ENCODE peak calls at places on chromosome 17, in nine cellular contexts. One of them, this sample, is unnamed.

GRCh38 chr17:81322271-81323082 is 27.4 kb upstream of the SLC38A10 start:
- DNase-seq in AG09319: no peak
- DNase-seq in NCI-H2081 treated with DMSO at 0.1 percent for 48 hours: no peak
- DNase-seq in activated T-cell treated with anti-CD3 and anti-CD28 coated beads, Interleukin-2, amount 50 U/mL, for 72 hours: peak; percentile 53
- DNase-seq in GM04504: no peak
- DNase-seq in GM13977: peak; percentile 88
- DNase-seq in iris pigment epithelial cell: no peak
- DNase-seq in C1 segment of cervical spinal cord: no peak
- DNase-seq in posterior cingulate gyrus: no peak
- DNase-seq in this sample: no peak

GRCh38 chr17:74485841-74486240 is 19.4 kb downstream of the CD300A start:
- DNase-seq in activated T-cell treated with anti-CD3 and anti-CD28 coated beads, Interleukin-2, amount 50 U/mL, for 72 hours: no peak
- DNase-seq in GM13977: peak; percentile 1
- DNase-seq in iris pigment epithelial cell: no peak
- DNase-seq in GM04504: no peak
- DNase-seq in AG09319: no peak
- DNase-seq in posterior cingulate gyrus: no peak
- DNase-seq in NCI-H2081 treated with DMSO at 0.1 percent for 48 hours: no peak
- DNase-seq in C1 segment of cervical spinal cord: no peak
- DNase-seq in this sample: no peak

GRCh38 chr17:49349535-49349934 is 12.5 kb downstream of the ZNF652 start:
- DNase-seq in GM13977: no peak
- DNase-seq in iris pigment epithelial cell: no peak
- DNase-seq in C1 segment of cervical spinal cord: no peak
- DNase-seq in AG09319: no peak
- DNase-seq in GM04504: no peak
- DNase-seq in NCI-H2081 treated with DMSO at 0.1 percent for 48 hours: no peak
- DNase-seq in posterior cingulate gyrus: no peak
- DNase-seq in activated T-cell treated with anti-CD3 and anti-CD28 coated beads, Interleukin-2, amount 50 U/mL, for 72 hours: no peak
- DNase-seq in this sample: no peak

GRCh38 chr17:50303051-50303450 is 28.8 kb downstream of the TMEM92 start:
- DNase-seq in activated T-cell treated with anti-CD3 and anti-CD28 coated beads, Interleukin-2, amount 50 U/mL, for 72 hours: no peak
- DNase-seq in GM04504: no peak
- DNase-seq in NCI-H2081 treated with DMSO at 0.1 percent for 48 hours: no peak
- DNase-seq in GM13977: no peak
- DNase-seq in iris pigment epithelial cell: no peak
- DNase-seq in C1 segment of cervical spinal cord: no peak
- DNase-seq in posterior cingulate gyrus: no peak
- DNase-seq in AG09319: no peak
- DNase-seq in this sample: no peak

GRCh38 chr17:28370035-28370743 is at the start of gene VTN:
- DNase-seq in activated T-cell treated with anti-CD3 and anti-CD28 coated beads, Interleukin-2, amount 50 U/mL, for 72 hours: no peak
- DNase-seq in C1 segment of cervical spinal cord: no peak
- DNase-seq in iris pigment epithelial cell: peak; percentile 61
- DNase-seq in NCI-H2081 treated with DMSO at 0.1 percent for 48 hours: no peak
- DNase-seq in AG09319: no peak
- DNase-seq in GM04504: no peak
- DNase-seq in GM13977: no peak
- DNase-seq in posterior cingulate gyrus: no peak
- DNase-seq in this sample: no peak

GRCh38 chr17:57294629-57295501 is 38.5 kb downstream of the MSI2 start:
- DNase-seq in AG09319: no peak
- DNase-seq in GM13977: no peak
- DNase-seq in activated T-cell treated with anti-CD3 and anti-CD28 coated beads, Interleukin-2, amount 50 U/mL, for 72 hours: peak; percentile 51
- DNase-seq in posterior cingulate gyrus: no peak
- DNase-seq in GM04504: no peak
- DNase-seq in NCI-H2081 treated with DMSO at 0.1 percent for 48 hours: peak; percentile 81
- DNase-seq in C1 segment of cervical spinal cord: no peak
- DNase-seq in iris pigment epithelial cell: peak; percentile 61
- DNase-seq in this sample: no peak

GRCh38 chr17:27529230-27529796 is 73.1 kb downstream of the KSR1 start:
- DNase-seq in GM13977: no peak
- DNase-seq in iris pigment epithelial cell: peak; percentile 79
- DNase-seq in posterior cingulate gyrus: no peak
- DNase-seq in NCI-H2081 treated with DMSO at 0.1 percent for 48 hours: no peak
- DNase-seq in AG09319: no peak
- DNase-seq in C1 segment of cervical spinal cord: peak; percentile 26
- DNase-seq in GM04504: no peak
- DNase-seq in activated T-cell treated with anti-CD3 and anti-CD28 coated beads, Interleukin-2, amount 50 U/mL, for 72 hours: no peak
- DNase-seq in this sample: no peak

GRCh38 chr17:74497471-74497870 is 31.0 kb downstream of the CD300A start:
- DNase-seq in activated T-cell treated with anti-CD3 and anti-CD28 coated beads, Interleukin-2, amount 50 U/mL, for 72 hours: no peak
- DNase-seq in GM13977: no peak
- DNase-seq in AG09319: no peak
- DNase-seq in GM04504: no peak
- DNase-seq in NCI-H2081 treated with DMSO at 0.1 percent for 48 hours: no peak
- DNase-seq in C1 segment of cervical spinal cord: no peak
- DNase-seq in posterior cingulate gyrus: no peak
- DNase-seq in iris pigment epithelial cell: no peak
- DNase-seq in this sample: no peak

GRCh38 chr17:1907216-1907631 is 77.4 kb downstream of the RPA1 start:
- DNase-seq in NCI-H2081 treated with DMSO at 0.1 percent for 48 hours: no peak
- DNase-seq in GM13977: no peak
- DNase-seq in GM04504: no peak
- DNase-seq in AG09319: no peak
- DNase-seq in posterior cingulate gyrus: peak; percentile 24
- DNase-seq in iris pigment epithelial cell: no peak
- DNase-seq in C1 segment of cervical spinal cord: no peak
- DNase-seq in activated T-cell treated with anti-CD3 and anti-CD28 coated beads, Interleukin-2, amount 50 U/mL, for 72 hours: no peak
- DNase-seq in this sample: no peak

GRCh38 chr17:70181866-70182265 is 12.5 kb downstream of the KCNJ2 start:
- DNase-seq in activated T-cell treated with anti-CD3 and anti-CD28 coated beads, Interleukin-2, amount 50 U/mL, for 72 hours: no peak
- DNase-seq in iris pigment epithelial cell: peak; percentile 45
- DNase-seq in AG09319: no peak
- DNase-seq in GM04504: no peak
- DNase-seq in GM13977: no peak
- DNase-seq in posterior cingulate gyrus: no peak
- DNase-seq in NCI-H2081 treated with DMSO at 0.1 percent for 48 hours: no peak
- DNase-seq in C1 segment of cervical spinal cord: no peak
- DNase-seq in this sample: no peak

GRCh38 chr17:45308016-45308365 is 8.8 kb downstream of the MAP3K14 start:
- DNase-seq in NCI-H2081 treated with DMSO at 0.1 percent for 48 hours: no peak
- DNase-seq in activated T-cell treated with anti-CD3 and anti-CD28 coated beads, Interleukin-2, amount 50 U/mL, for 72 hours: no peak
- DNase-seq in C1 segment of cervical spinal cord: no peak
- DNase-seq in AG09319: no peak
- DNase-seq in posterior cingulate gyrus: no peak
- DNase-seq in GM13977: no peak
- DNase-seq in GM04504: no peak
- DNase-seq in iris pigment epithelial cell: no peak
- DNase-seq in this sample: no peak

GRCh38 chr17:81666092-81666341 is 388 bp downstream of the OXLD1 start:
- DNase-seq in iris pigment epithelial cell: peak; percentile 37
- DNase-seq in activated T-cell treated with anti-CD3 and anti-CD28 coated beads, Interleukin-2, amount 50 U/mL, for 72 hours: no peak
- DNase-seq in posterior cingulate gyrus: no peak
- DNase-seq in GM13977: no peak
- DNase-seq in GM04504: no peak
- DNase-seq in NCI-H2081 treated with DMSO at 0.1 percent for 48 hours: no peak
- DNase-seq in C1 segment of cervical spinal cord: no peak
- DNase-seq in AG09319: no peak
- DNase-seq in this sample: no peak

GRCh38 chr17:49739662-49740271 is 24.2 kb downstream of the FAM117A start:
- DNase-seq in activated T-cell treated with anti-CD3 and anti-CD28 coated beads, Interleukin-2, amount 50 U/mL, for 72 hours: peak; percentile 87
- DNase-seq in NCI-H2081 treated with DMSO at 0.1 percent for 48 hours: peak; percentile 3
- DNase-seq in C1 segment of cervical spinal cord: no peak
- DNase-seq in iris pigment epithelial cell: peak; percentile 89
- DNase-seq in GM04504: no peak
- DNase-seq in AG09319: no peak
- DNase-seq in GM13977: peak; percentile 49
- DNase-seq in posterior cingulate gyrus: no peak
- DNase-seq in this sample: no peak

GRCh38 chr17:80291691-80292487 is 31.2 kb downstream of the RNF213 start:
- DNase-seq in NCI-H2081 treated with DMSO at 0.1 percent for 48 hours: no peak
- DNase-seq in iris pigment epithelial cell: no peak
- DNase-seq in activated T-cell treated with anti-CD3 and anti-CD28 coated beads, Interleukin-2, amount 50 U/mL, for 72 hours: no peak
- DNase-seq in GM04504: no peak
- DNase-seq in GM13977: no peak
- DNase-seq in posterior cingulate gyrus: no peak
- DNase-seq in AG09319: no peak
- DNase-seq in C1 segment of cervical spinal cord: no peak
- DNase-seq in this sample: no peak

GRCh38 chr17:1967092-1967662 is 58.0 kb downstream of the RTN4RL1 start:
- DNase-seq in NCI-H2081 treated with DMSO at 0.1 percent for 48 hours: no peak
- DNase-seq in activated T-cell treated with anti-CD3 and anti-CD28 coated beads, Interleukin-2, amount 50 U/mL, for 72 hours: peak; percentile 61
- DNase-seq in iris pigment epithelial cell: no peak
- DNase-seq in AG09319: no peak
- DNase-seq in posterior cingulate gyrus: no peak
- DNase-seq in GM04504: no peak
- DNase-seq in GM13977: peak; percentile 46
- DNase-seq in C1 segment of cervical spinal cord: no peak
- DNase-seq in this sample: no peak

GRCh38 chr17:34178047-34178446 is 77.0 kb upstream of the CCL2 start:
- DNase-seq in AG09319: no peak
- DNase-seq in posterior cingulate gyrus: no peak
- DNase-seq in C1 segment of cervical spinal cord: no peak
- DNase-seq in NCI-H2081 treated with DMSO at 0.1 percent for 48 hours: no peak
- DNase-seq in GM13977: no peak
- DNase-seq in activated T-cell treated with anti-CD3 and anti-CD28 coated beads, Interleukin-2, amount 50 U/mL, for 72 hours: no peak
- DNase-seq in GM04504: no peak
- DNase-seq in iris pigment epithelial cell: peak; percentile 14
- DNase-seq in this sample: no peak

GRCh38 chr17:63258785-63259184 is 187.3 kb downstream of the CYB561 start:
- DNase-seq in C1 segment of cervical spinal cord: no peak
- DNase-seq in iris pigment epithelial cell: no peak
- DNase-seq in activated T-cell treated with anti-CD3 and anti-CD28 coated beads, Interleukin-2, amount 50 U/mL, for 72 hours: no peak
- DNase-seq in NCI-H2081 treated with DMSO at 0.1 percent for 48 hours: no peak
- DNase-seq in GM13977: no peak
- DNase-seq in GM04504: no peak
- DNase-seq in posterior cingulate gyrus: no peak
- DNase-seq in AG09319: no peak
- DNase-seq in this sample: no peak

GRCh38 chr17:45276031-45276430 is 14.1 kb upstream of the SPATA32 start:
- DNase-seq in C1 segment of cervical spinal cord: no peak
- DNase-seq in AG09319: peak; percentile 57
- DNase-seq in iris pigment epithelial cell: no peak
- DNase-seq in posterior cingulate gyrus: no peak
- DNase-seq in activated T-cell treated with anti-CD3 and anti-CD28 coated beads, Interleukin-2, amount 50 U/mL, for 72 hours: no peak
- DNase-seq in GM04504: no peak
- DNase-seq in GM13977: no peak
- DNase-seq in NCI-H2081 treated with DMSO at 0.1 percent for 48 hours: no peak
- DNase-seq in this sample: no peak